ENCODE peak calls at places on chromosomes 13 and 19, in nine cellular contexts. A, M, F, B, D, Z, K, W and I are unnamed samples.

GRCh38 chr13:27461940-27462584 is 11.7 kb upstream of the MTIF3 start:
- DNase-seq in A (no peak), M (peak), F (no peak), B (no peak), D (no peak), Z (no peak), K (no peak), W (no peak), I (no peak)

GRCh38 chr13:102845630-102846260 is at the start of gene ERCC5:
- DNase-seq in A (peak), M (peak), F (peak), B (peak), D (peak), Z (peak), K (peak), W (peak), I (peak)

GRCh38 chr19:4754248-4754647 is 30.6 kb upstream of the DPP9 start:
- DNase-seq in A (no peak), M (no peak), F (no peak), B (peak), D (no peak), Z (no peak), K (no peak), W (no peak), I (no peak)

GRCh38 chr13:46992383-46992952 is 95.6 kb upstream of the HTR2A start:
- DNase-seq in A (no peak), M (no peak), F (no peak), B (peak), D (no peak), Z (no peak), K (no peak), W (no peak), I (no peak)

GRCh38 chr13:80361298-80361697 is 20.4 kb upstream of the SPRY2 start:
- DNase-seq in A (no peak), M (no peak), F (no peak), B (no peak), D (no peak), Z (no peak), K (no peak), W (no peak), I (no peak)

GRCh38 chr19:42412661-42413076 is 14.5 kb downstream of the LIPE start:
- DNase-seq in A (no peak), M (no peak), F (no peak), B (no peak), D (no peak), Z (no peak), K (no peak), W (no peak), I (no peak)

GRCh38 chr19:8973501-8974091 is 36.6 kb downstream of the MUC16 start:
- DNase-seq in A (no peak), M (no peak), F (no peak), B (peak), D (no peak), Z (no peak), K (no peak), W (no peak), I (no peak)

GRCh38 chr19:32416749-32417469 is 11.3 kb downstream of the DPY19L3 start:
- DNase-seq in A (no peak), M (no peak), F (no peak), B (peak), D (no peak), Z (no peak), K (peak), W (no peak), I (no peak)

GRCh38 chr13:46586766-46587509 is 34.0 kb downstream of the LRCH1 start:
- DNase-seq in A (no peak), M (no peak), F (no peak), B (no peak), D (no peak), Z (no peak), K (peak), W (no peak), I (no peak)

GRCh38 chr19:50001775-50002174 is 23.4 kb downstream of the VRK3 start:
- DNase-seq in A (no peak), M (no peak), F (no peak), B (no peak), D (no peak), Z (no peak), K (no peak), W (no peak), I (no peak)

GRCh38 chr13:76937416-76937815 is 10.9 kb upstream of the ACOD1 start:
- DNase-seq in A (no peak), M (no peak), F (no peak), B (no peak), D (peak), Z (peak), K (peak), W (no peak), I (peak)

GRCh38 chr19:290539-291521 is at the start of gene PLPP2:
- DNase-seq in A (no peak), M (no peak), F (peak), B (peak), D (peak), Z (no peak), K (no peak), W (no peak), I (no peak)

GRCh38 chr13:90293793-90294361 is 1053.6 kb upstream of the MIR17HG start:
- DNase-seq in A (no peak), M (no peak), F (no peak), B (no peak), D (no peak), Z (no peak), K (no peak), W (no peak), I (no peak)

GRCh38 chr13:112782433-112783010 is 92.7 kb downstream of the ATP11A start:
- DNase-seq in A (peak), M (no peak), F (no peak), B (no peak), D (no peak), Z (no peak), K (peak), W (no peak), I (no peak)

GRCh38 chr13:21683034-21683733 is 12.3 kb downstream of the FGF9 start:
- DNase-seq in A (peak), M (no peak), F (no peak), B (no peak), D (no peak), Z (peak), K (peak), W (no peak), I (peak)

GRCh38 chr19:15113245-15114152 is 6.3 kb downstream of the SYDE1 start:
- DNase-seq in A (no peak), M (no peak), F (no peak), B (peak), D (no peak), Z (no peak), K (no peak), W (no peak), I (no peak)

GRCh38 chr19:45171211-45171623 is 6.8 kb downstream of the TRAPPC6A start:
- DNase-seq in A (no peak), M (no peak), F (no peak), B (no peak), D (no peak), Z (no peak), K (no peak), W (no peak), I (no peak)

GRCh38 chr19:56987184-56987583 is 132.6 kb upstream of the USP29 start:
- DNase-seq in A (no peak), M (no peak), F (no peak), B (peak), D (no peak), Z (no peak), K (no peak), W (no peak), I (no peak)

GRCh38 chr19:18445252-18445948 is 7.5 kb upstream of the ISYNA1 start:
- DNase-seq in A (no peak), M (no peak), F (peak), B (no peak), D (no peak), Z (no peak), K (no peak), W (no peak), I (no peak)

GRCh38 chr19:18443831-18444230 is 5.9 kb upstream of the ISYNA1 start:
- DNase-seq in A (no peak), M (no peak), F (no peak), B (no peak), D (no peak), Z (no peak), K (no peak), W (no peak), I (no peak)

GRCh38 chr19:18446811-18447359 is 9.0 kb upstream of the ISYNA1 start:
- DNase-seq in A (no peak), M (no peak), F (no peak), B (no peak), D (no peak), Z (no peak), K (no peak), W (no peak), I (no peak)

GRCh38 chr19:18444513-18444912 is 6.6 kb upstream of the ISYNA1 start:
- DNase-seq in A (no peak), M (no peak), F (no peak), B (no peak), D (no peak), Z (no peak), K (no peak), W (no peak), I (no peak)

GRCh38 chr19:18446145-18446810 is 8.3 kb upstream of the ISYNA1 start:
- DNase-seq in A (no peak), M (no peak), F (no peak), B (no peak), D (no peak), Z (no peak), K (no peak), W (no peak), I (no peak)
- H3K27ac ChIP-seq in A (no peak), M (no peak), F (no peak), B (no peak), D (no peak), Z (no peak), K (no peak), W (no peak), I (no peak)

GRCh38 chr13:110327036-110327790 is 20.1 kb downstream of the COL4A2 start:
- DNase-seq in A (peak), M (no peak), F (no peak), B (peak), D (no peak), Z (no peak), K (peak), W (no peak), I (no peak)
- H3K27ac ChIP-seq in A (peak), M (peak), F (no peak), B (no peak), D (no peak), Z (no peak), K (peak), W (peak), I (peak)

DNA sequence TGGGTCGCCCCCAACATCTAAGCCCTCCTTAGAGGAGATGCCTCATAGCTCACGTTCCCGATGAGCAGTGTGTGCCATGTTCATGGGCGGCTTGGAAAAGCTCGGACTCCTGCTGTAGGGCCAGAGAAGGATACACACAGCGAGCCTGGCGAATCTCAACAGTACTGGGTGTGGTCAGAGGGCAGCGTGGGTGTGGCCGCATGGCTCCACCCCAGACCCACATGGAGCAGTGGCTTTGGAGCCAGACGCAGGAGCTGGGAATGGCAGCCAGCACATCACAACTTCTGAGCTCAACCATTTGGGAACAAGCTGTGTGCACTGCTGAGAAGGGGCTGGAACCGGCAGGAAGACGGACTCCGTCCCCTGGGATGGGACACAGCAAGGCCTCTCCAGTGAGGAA is 15.6 kb downstream of the CAPS start:
- DNase-seq in A (no peak), M (no peak), F (no peak), B (no peak), D (no peak), Z (no peak), K (no peak), W (no peak), I (no peak)
- H3K27ac ChIP-seq in A (no peak), M (no peak), F (no peak), B (no peak), D (no peak), Z (no peak), K (no peak), W (no peak), I (no peak)

GRCh38 chr13:111178417-111178816 is 63.3 kb downstream of the ARHGEF7 start:
- DNase-seq in A (peak), M (no peak), F (no peak), B (no peak), D (no peak), Z (no peak), K (no peak), W (no peak), I (no peak)
- H3K27ac ChIP-seq in A (peak), M (peak), F (no peak), B (no peak), D (no peak), Z (peak), K (peak), W (no peak), I (peak)

DNA sequence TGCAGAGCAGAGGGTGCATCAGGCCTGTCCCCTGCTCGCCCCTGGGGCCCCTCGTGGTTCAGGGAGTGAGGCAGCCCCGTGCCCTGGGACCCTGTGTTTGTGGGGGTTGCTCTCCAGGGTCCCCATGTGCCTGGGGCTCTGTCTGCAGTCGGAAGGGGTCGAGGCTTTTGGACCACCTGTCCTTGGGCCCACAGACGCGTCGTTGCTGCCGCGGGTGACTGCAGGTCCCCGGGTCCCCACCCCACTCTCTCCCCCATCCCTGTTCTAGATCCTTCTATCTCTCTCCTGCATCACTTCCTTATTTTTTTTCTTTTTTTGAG is 1.9 kb downstream of the PCSK4 start:
- DNase-seq in A (no peak), M (no peak), F (no peak), B (no peak), D (no peak), Z (no peak), K (no peak), W (no peak), I (no peak)
- H3K27ac ChIP-seq in A (no peak), M (no peak), F (no peak), B (no peak), D (no peak), Z (no peak), K (no peak), W (no peak), I (no peak)